ENCODE peak calls at places on chromosomes 13 and 19, in seven cellular contexts. P is astrocyte of the spinal cord, Z is GM12865, J is H1, L is uterus, B is SK-N-SH, O is endodermal cell. M is an unnamed sample.

GRCh38 chr13:40401911-40402776 is 264.3 kb downstream of the FOXO1 start:
- DNase-seq in O (no peak), L (peak; percentile 98), P (peak; percentile 98), Z (peak; percentile 85), B (no peak), J (no peak), M (peak; percentile 94)

GRCh38 chr19:50039968-50040367 is 14.2 kb downstream of the ZNF473 start:
- DNase-seq in J (no peak), O (no peak), Z (no peak), L (no peak), P (no peak), B (no peak), M (no peak)

GRCh38 chr13:52945348-52945747 is 83.3 kb upstream of the OLFM4 start:
- DNase-seq in P (no peak), L (no peak), B (no peak), Z (no peak), J (no peak), O (no peak), M (no peak)

GRCh38 chr13:88144580-88144979 is 473.4 kb downstream of the SLITRK5 start:
- DNase-seq in L (no peak), B (no peak), J (no peak), Z (no peak), O (peak; percentile 50), P (no peak), M (no peak)

GRCh38 chr19:33622505-33622808 is 704 bp downstream of the CHST8 start:
- DNase-seq in J (no peak), B (peak; percentile 78), L (no peak), P (no peak), Z (no peak), O (peak; percentile 74), M (no peak)

GRCh38 chr19:926595-927043 is 784 bp downstream of the ARID3A start:
- DNase-seq in P (peak; percentile 39), J (no peak), B (no peak), Z (peak; percentile 81), L (peak; percentile 54), O (peak; percentile 73), M (no peak)

GRCh38 chr13:34748561-34748960 is 193.5 kb upstream of the NBEA start:
- DNase-seq in O (no peak), J (no peak), Z (no peak), P (no peak), L (no peak), B (no peak), M (no peak)

GRCh38 chr13:77386046-77386445 is 59.2 kb upstream of the MYCBP2 start:
- DNase-seq in P (no peak), J (no peak), Z (peak; percentile 3), O (no peak), B (no peak), L (no peak), M (no peak)

GRCh38 chr13:49859568-49859967 is 67.1 kb upstream of the KPNA3 start:
- DNase-seq in P (peak; percentile 84), O (no peak), B (no peak), J (no peak), Z (no peak), L (no peak), M (no peak)

GRCh38 chr13:110109910-110110309 is 197.0 kb downstream of the COL4A1 start:
- DNase-seq in P (peak; percentile 91), B (no peak), L (peak; percentile 77), Z (no peak), J (no peak), O (peak; percentile 79), M (peak; percentile 90)

GRCh38 chr19:50434525-50434924 is 1.8 kb downstream of the MYBPC2 start:
- DNase-seq in P (no peak), J (no peak), B (peak; percentile 80), O (peak; percentile 38), Z (peak; percentile 63), L (no peak), M (no peak)

GRCh38 chr19:839146-839872 is 1.5 kb upstream of the PRTN3 start:
- DNase-seq in P (no peak), J (no peak), L (no peak), O (no peak), B (no peak), Z (no peak), M (no peak)

GRCh38 chr19:33404916-33405315 is 31.4 kb downstream of the CEBPG start:
- DNase-seq in O (no peak), P (no peak), L (no peak), J (no peak), B (no peak), Z (no peak), M (no peak)

GRCh38 chr13:108326318-108326717 is 56.8 kb downstream of the TNFSF13B start:
- DNase-seq in B (no peak), L (no peak), O (peak; percentile 76), Z (peak; percentile 55), P (no peak), J (no peak), M (no peak)

GRCh38 chr19:23887642-23888041 is 27.0 kb upstream of the ZNF726 start:
- DNase-seq in Z (no peak), L (no peak), J (no peak), P (no peak), O (no peak), B (no peak), M (no peak)

GRCh38 chr19:9917322-9917721 is 19.0 kb downstream of the OLFM2 start:
- DNase-seq in J (no peak), O (peak; percentile 88), B (peak; percentile 81), P (peak; percentile 24), L (no peak), Z (peak; percentile 41), M (no peak)

GRCh38 chr13:67859904-67860303 is 629.8 kb upstream of the PCDH9 start:
- DNase-seq in P (no peak), J (no peak), B (no peak), Z (no peak), O (no peak), L (no peak), M (no peak)

GRCh38 chr13:87884874-87885273 is 213.7 kb downstream of the SLITRK5 start:
- DNase-seq in B (peak; percentile 1), J (no peak), O (peak; percentile 65), L (no peak), P (peak; percentile 52), Z (no peak), M (no peak)

GRCh38 chr13:25771208-25771607 is 280.6 kb downstream of the SHISA2 start:
- DNase-seq in Z (no peak), L (no peak), O (no peak), J (no peak), P (peak; percentile 59), B (no peak), M (no peak)

GRCh38 chr13:76017861-76018556 is 381.9 kb downstream of the LMO7 start:
- DNase-seq in J (no peak), P (no peak), L (no peak), Z (no peak), O (no peak), B (no peak), M (no peak)

DNA sequence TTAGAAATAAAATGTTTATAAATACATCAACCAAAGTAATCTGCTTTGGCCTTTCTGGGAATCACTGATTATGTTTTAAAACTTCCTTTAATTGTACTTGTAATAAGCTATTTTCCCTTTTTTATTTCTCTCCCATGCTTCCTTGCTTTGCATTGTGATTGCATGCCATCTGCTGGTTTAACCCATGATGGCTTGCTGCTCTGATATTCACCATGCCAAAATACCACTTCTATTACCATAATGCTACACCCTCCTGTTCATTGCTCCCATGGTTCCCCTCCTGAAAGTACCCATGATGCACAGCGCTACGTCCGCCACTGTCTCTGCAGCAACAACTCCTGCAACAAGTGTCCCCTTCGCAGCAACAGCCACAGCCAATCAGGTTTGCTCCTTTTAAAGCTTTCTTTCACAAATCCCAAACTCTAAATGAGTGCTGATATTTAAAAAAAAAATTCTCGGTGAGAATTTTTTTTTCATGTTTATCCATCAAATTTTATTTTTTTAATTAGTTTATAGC is 67.7 kb upstream of the RAP2A start:
- DNase-seq in J (no peak), L (no peak), O (no peak), Z (no peak), B (no peak), P (no peak), M (no peak)
- TF ChIP-seq CTCF in J (no peak), L (no peak), O (peak; percentile 17), Z (no peak), B (peak; percentile 33), P (no peak), M (no peak)

DNA sequence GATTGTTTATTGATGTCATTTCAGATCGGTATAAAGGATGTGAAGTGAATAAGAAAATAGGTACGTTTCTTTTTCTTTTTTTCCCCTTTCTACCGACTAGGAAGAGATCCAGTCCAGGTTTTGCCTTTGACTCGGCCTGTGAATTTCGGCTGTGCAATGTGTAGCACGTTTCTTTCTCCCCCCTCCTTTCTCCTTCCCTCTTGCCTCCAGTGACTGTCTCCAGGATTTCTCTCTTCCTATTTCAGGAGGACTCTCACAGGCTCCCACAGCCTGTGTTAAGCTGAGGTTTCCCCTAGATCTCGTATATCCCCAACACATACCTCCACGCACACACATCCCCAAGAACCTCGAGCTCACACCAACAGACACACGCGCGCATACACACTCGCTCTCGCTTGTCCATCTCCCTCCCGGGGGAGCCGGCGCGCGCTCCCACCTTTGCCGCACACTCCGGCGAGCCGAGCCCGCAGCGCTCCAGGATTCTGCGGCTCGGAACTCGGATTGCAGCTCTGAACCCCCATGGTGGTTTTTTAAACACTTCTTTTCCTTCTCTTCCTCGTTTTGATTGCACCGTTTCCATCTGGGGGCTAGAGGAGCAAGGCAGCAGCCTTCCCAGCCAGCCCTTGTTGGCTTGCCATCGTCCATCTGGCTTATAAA is at the start of gene GPC6:
- DNase-seq in P (peak; percentile 96), L (no peak), B (peak; percentile 80), Z (no peak), O (peak; percentile 80), J (no peak), M (no peak)
- H3K4me3 ChIP-seq in P (peak within 1 kb of the TSS; percentile 83), L (peak within 1 kb of the TSS; percentile 35), B (peak within 1 kb of the TSS; percentile 97), Z (no peak within 1 kb of the TSS), O (peak within 1 kb of the TSS; percentile 99), J (peak within 1 kb of the TSS; percentile 81), M (peak within 1 kb of the TSS; percentile 80)

GRCh38 chr19:4182082-4182926 is at the start of the genes ANKRD24 and SIRT6:
- DNase-seq in B (peak; percentile 99), J (peak; percentile 94), O (peak; percentile 97), Z (peak; percentile 98), P (peak; percentile 96), L (peak; percentile 94), M (peak; percentile 96)
- TF ChIP-seq CTCF in B (no peak), J (no peak), O (no peak), Z (no peak), P (no peak), L (no peak), M (no peak)

DNA sequence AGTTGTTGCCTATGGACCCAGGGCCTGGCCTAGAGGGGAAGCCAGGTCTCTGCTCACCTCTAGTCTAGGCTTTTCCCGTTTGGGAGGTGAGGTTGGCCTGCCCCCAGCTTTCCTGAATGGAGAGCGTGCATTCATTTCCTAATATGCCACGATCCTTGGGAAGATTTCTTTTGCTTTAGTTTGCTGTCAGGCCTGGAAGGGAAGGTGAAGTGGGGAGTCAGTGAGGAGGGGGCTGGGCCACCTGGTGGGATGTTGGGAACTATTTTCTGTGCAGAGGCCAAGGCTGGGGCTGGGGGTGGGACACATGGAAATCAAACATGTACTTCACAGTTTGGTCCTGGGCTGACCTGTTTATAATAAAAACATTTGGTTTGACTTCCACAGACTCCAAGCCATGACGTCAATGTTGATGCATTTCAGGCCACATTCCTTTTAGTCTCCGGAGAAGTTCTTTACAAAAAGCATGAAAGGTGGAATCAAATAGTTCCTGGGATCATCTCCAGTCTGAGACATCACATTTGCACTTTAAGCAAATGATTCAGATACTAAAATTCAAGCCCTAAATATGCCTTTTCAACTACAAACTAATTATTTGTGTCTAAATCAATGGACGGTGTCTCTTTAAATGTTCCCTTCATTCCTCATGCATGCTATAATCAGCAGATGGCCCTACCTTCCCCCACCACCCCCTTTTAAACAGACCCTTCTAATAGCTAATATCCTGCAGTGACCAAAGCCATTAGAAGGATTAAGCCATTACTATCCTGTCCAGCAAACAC is 41.5 kb upstream of the MEDAG start:
- DNase-seq in O (peak; percentile 50), Z (no peak), J (no peak), L (peak; percentile 40), B (peak; percentile 71), P (peak; percentile 98), M (no peak)
- H3K4me3 ChIP-seq in O (no peak overlapping the region), Z (no peak overlapping the region), J (peak overlapping the region; percentile 20), L (no peak overlapping the region), B (no peak overlapping the region), P (no peak overlapping the region), M (no peak overlapping the region)